ENCODE peak calls at places on chromosomes 11 and 22, in nine cellular contexts. One of them, this sample, is unnamed.

GRCh38 chr11:63608353-63609345 is 5.6 kb downstream of the PLAAT3 start:
- DNase-seq in neural crest cell: no peak
- DNase-seq in endodermal cell: no peak
- DNase-seq in DMS153: no peak
- DNase-seq in GM12878: no peak
- DNase-seq in foreskin fibroblast: peak
- DNase-seq in cardiac fibroblast: peak
- DNase-seq in LoVo: no peak
- DNase-seq in stimulated activated CD4-positive, alpha-beta T cell treated with anti-CD3 and anti-CD28 coated beads, Interleukin-2, amount 100 ng/mL, for 24 hours: no peak
- DNase-seq in this sample: no peak

GRCh38 chr11:131498631-131499053 is 128.2 kb downstream of the NTM start:
- DNase-seq in neural crest cell: no peak
- DNase-seq in endodermal cell: no peak
- DNase-seq in DMS153: no peak
- DNase-seq in GM12878: no peak
- DNase-seq in foreskin fibroblast: no peak
- DNase-seq in cardiac fibroblast: no peak
- DNase-seq in LoVo: no peak
- DNase-seq in stimulated activated CD4-positive, alpha-beta T cell treated with anti-CD3 and anti-CD28 coated beads, Interleukin-2, amount 100 ng/mL, for 24 hours: no peak
- DNase-seq in this sample: no peak

GRCh38 chr22:43262990-43263644 is 76.2 kb upstream of the TTLL12 start:
- DNase-seq in neural crest cell: peak
- DNase-seq in endodermal cell: no peak
- DNase-seq in DMS153: peak
- DNase-seq in GM12878: peak
- DNase-seq in foreskin fibroblast: peak
- DNase-seq in cardiac fibroblast: peak
- DNase-seq in LoVo: no peak
- DNase-seq in stimulated activated CD4-positive, alpha-beta T cell treated with anti-CD3 and anti-CD28 coated beads, Interleukin-2, amount 100 ng/mL, for 24 hours: peak
- DNase-seq in this sample: no peak

GRCh38 chr11:43639224-43639623 is 41.3 kb upstream of the HSD17B12 start:
- DNase-seq in neural crest cell: no peak
- DNase-seq in endodermal cell: no peak
- DNase-seq in DMS153: no peak
- DNase-seq in GM12878: no peak
- DNase-seq in foreskin fibroblast: no peak
- DNase-seq in cardiac fibroblast: no peak
- DNase-seq in LoVo: no peak
- DNase-seq in stimulated activated CD4-positive, alpha-beta T cell treated with anti-CD3 and anti-CD28 coated beads, Interleukin-2, amount 100 ng/mL, for 24 hours: no peak
- DNase-seq in this sample: no peak

GRCh38 chr11:46295312-46295995 is 18.0 kb downstream of the CREB3L1 start:
- DNase-seq in neural crest cell: peak
- DNase-seq in endodermal cell: peak
- DNase-seq in DMS153: no peak
- DNase-seq in GM12878: no peak
- DNase-seq in foreskin fibroblast: peak
- DNase-seq in cardiac fibroblast: peak
- DNase-seq in LoVo: no peak
- DNase-seq in stimulated activated CD4-positive, alpha-beta T cell treated with anti-CD3 and anti-CD28 coated beads, Interleukin-2, amount 100 ng/mL, for 24 hours: peak
- DNase-seq in this sample: peak

GRCh38 chr11:57180141-57180561 is 1.6 kb upstream of the LRRC55 start:
- DNase-seq in neural crest cell: peak
- DNase-seq in endodermal cell: peak
- DNase-seq in DMS153: no peak
- DNase-seq in GM12878: no peak
- DNase-seq in foreskin fibroblast: no peak
- DNase-seq in cardiac fibroblast: no peak
- DNase-seq in LoVo: no peak
- DNase-seq in stimulated activated CD4-positive, alpha-beta T cell treated with anti-CD3 and anti-CD28 coated beads, Interleukin-2, amount 100 ng/mL, for 24 hours: no peak
- DNase-seq in this sample: peak

GRCh38 chr22:42836026-42836425 is 21.0 kb downstream of the ARFGAP3 start:
- DNase-seq in neural crest cell: no peak
- DNase-seq in endodermal cell: no peak
- DNase-seq in DMS153: no peak
- DNase-seq in GM12878: no peak
- DNase-seq in foreskin fibroblast: no peak
- DNase-seq in cardiac fibroblast: no peak
- DNase-seq in LoVo: no peak
- DNase-seq in stimulated activated CD4-positive, alpha-beta T cell treated with anti-CD3 and anti-CD28 coated beads, Interleukin-2, amount 100 ng/mL, for 24 hours: no peak
- DNase-seq in this sample: no peak

GRCh38 chr11:65400295-65401072 is 14.0 kb downstream of the FRMD8 start:
- DNase-seq in neural crest cell: no peak
- DNase-seq in endodermal cell: no peak
- DNase-seq in DMS153: no peak
- DNase-seq in GM12878: no peak
- DNase-seq in foreskin fibroblast: no peak
- DNase-seq in cardiac fibroblast: no peak
- DNase-seq in LoVo: no peak
- DNase-seq in stimulated activated CD4-positive, alpha-beta T cell treated with anti-CD3 and anti-CD28 coated beads, Interleukin-2, amount 100 ng/mL, for 24 hours: no peak
- DNase-seq in this sample: no peak

GRCh38 chr11:44889266-44889665 is 61.4 kb downstream of the TP53I11 start:
- DNase-seq in neural crest cell: no peak
- DNase-seq in endodermal cell: no peak
- DNase-seq in DMS153: no peak
- DNase-seq in GM12878: no peak
- DNase-seq in foreskin fibroblast: no peak
- DNase-seq in cardiac fibroblast: no peak
- DNase-seq in LoVo: no peak
- DNase-seq in stimulated activated CD4-positive, alpha-beta T cell treated with anti-CD3 and anti-CD28 coated beads, Interleukin-2, amount 100 ng/mL, for 24 hours: no peak
- DNase-seq in this sample: no peak

GRCh38 chr11:2129323-2129698 is 9.9 kb downstream of the IGF2 start:
- DNase-seq in neural crest cell: no peak
- DNase-seq in endodermal cell: no peak
- DNase-seq in DMS153: no peak
- DNase-seq in GM12878: no peak
- DNase-seq in foreskin fibroblast: no peak
- DNase-seq in cardiac fibroblast: no peak
- DNase-seq in LoVo: no peak
- DNase-seq in stimulated activated CD4-positive, alpha-beta T cell treated with anti-CD3 and anti-CD28 coated beads, Interleukin-2, amount 100 ng/mL, for 24 hours: no peak
- DNase-seq in this sample: no peak

GRCh38 chr11:11973361-11973800 is 35.0 kb downstream of the DKK3 start:
- DNase-seq in neural crest cell: no peak
- DNase-seq in endodermal cell: peak
- DNase-seq in DMS153: no peak
- DNase-seq in GM12878: no peak
- DNase-seq in foreskin fibroblast: peak
- DNase-seq in cardiac fibroblast: peak
- DNase-seq in LoVo: no peak
- DNase-seq in stimulated activated CD4-positive, alpha-beta T cell treated with anti-CD3 and anti-CD28 coated beads, Interleukin-2, amount 100 ng/mL, for 24 hours: no peak
- DNase-seq in this sample: no peak

GRCh38 chr11:47216141-47216798 is 1.5 kb downstream of the DDB2 start:
- DNase-seq in neural crest cell: no peak
- DNase-seq in endodermal cell: peak
- DNase-seq in DMS153: peak
- DNase-seq in GM12878: peak
- DNase-seq in foreskin fibroblast: peak
- DNase-seq in cardiac fibroblast: peak
- DNase-seq in LoVo: peak
- DNase-seq in stimulated activated CD4-positive, alpha-beta T cell treated with anti-CD3 and anti-CD28 coated beads, Interleukin-2, amount 100 ng/mL, for 24 hours: peak
- DNase-seq in this sample: no peak

GRCh38 chr22:23270212-23270733 is 90.0 kb downstream of the BCR start:
- DNase-seq in neural crest cell: no peak
- DNase-seq in endodermal cell: no peak
- DNase-seq in DMS153: no peak
- DNase-seq in GM12878: no peak
- DNase-seq in foreskin fibroblast: no peak
- DNase-seq in cardiac fibroblast: no peak
- DNase-seq in LoVo: no peak
- DNase-seq in stimulated activated CD4-positive, alpha-beta T cell treated with anti-CD3 and anti-CD28 coated beads, Interleukin-2, amount 100 ng/mL, for 24 hours: no peak
- DNase-seq in this sample: no peak

GRCh38 chr11:72189448-72190250 is 2.3 kb upstream of the FOLR1 start:
- DNase-seq in neural crest cell: no peak
- DNase-seq in endodermal cell: peak
- DNase-seq in DMS153: no peak
- DNase-seq in GM12878: no peak
- DNase-seq in foreskin fibroblast: no peak
- DNase-seq in cardiac fibroblast: no peak
- DNase-seq in LoVo: peak
- DNase-seq in stimulated activated CD4-positive, alpha-beta T cell treated with anti-CD3 and anti-CD28 coated beads, Interleukin-2, amount 100 ng/mL, for 24 hours: no peak
- DNase-seq in this sample: no peak

GRCh38 chr22:31776231-31776630 is 22.4 kb downstream of the DEPDC5 start:
- DNase-seq in neural crest cell: no peak
- DNase-seq in endodermal cell: no peak
- DNase-seq in DMS153: no peak
- DNase-seq in GM12878: no peak
- DNase-seq in foreskin fibroblast: no peak
- DNase-seq in cardiac fibroblast: no peak
- DNase-seq in LoVo: no peak
- DNase-seq in stimulated activated CD4-positive, alpha-beta T cell treated with anti-CD3 and anti-CD28 coated beads, Interleukin-2, amount 100 ng/mL, for 24 hours: no peak
- DNase-seq in this sample: no peak

GRCh38 chr11:14179126-14179820 is 179.7 kb downstream of the RRAS2 start:
- DNase-seq in neural crest cell: no peak
- DNase-seq in endodermal cell: no peak
- DNase-seq in DMS153: no peak
- DNase-seq in GM12878: no peak
- DNase-seq in foreskin fibroblast: peak
- DNase-seq in cardiac fibroblast: peak
- DNase-seq in LoVo: no peak
- DNase-seq in stimulated activated CD4-positive, alpha-beta T cell treated with anti-CD3 and anti-CD28 coated beads, Interleukin-2, amount 100 ng/mL, for 24 hours: no peak
- DNase-seq in this sample: no peak

GRCh38 chr11:9642894-9643293 is 21.0 kb upstream of the SWAP70 start:
- DNase-seq in neural crest cell: no peak
- DNase-seq in endodermal cell: peak
- DNase-seq in DMS153: no peak
- DNase-seq in GM12878: no peak
- DNase-seq in foreskin fibroblast: no peak
- DNase-seq in cardiac fibroblast: no peak
- DNase-seq in LoVo: no peak
- DNase-seq in stimulated activated CD4-positive, alpha-beta T cell treated with anti-CD3 and anti-CD28 coated beads, Interleukin-2, amount 100 ng/mL, for 24 hours: no peak
- DNase-seq in this sample: no peak

GRCh38 chr11:65859134-65859811 is 960 bp upstream of the MUS81 start:
- DNase-seq in neural crest cell: peak
- DNase-seq in endodermal cell: peak
- DNase-seq in DMS153: peak
- DNase-seq in GM12878: peak
- DNase-seq in foreskin fibroblast: peak
- DNase-seq in cardiac fibroblast: peak
- DNase-seq in LoVo: peak
- DNase-seq in stimulated activated CD4-positive, alpha-beta T cell treated with anti-CD3 and anti-CD28 coated beads, Interleukin-2, amount 100 ng/mL, for 24 hours: peak
- DNase-seq in this sample: peak

GRCh38 chr11:80855975-80856524 is 1415.2 kb upstream of the TENM4 start:
- DNase-seq in neural crest cell: no peak
- DNase-seq in endodermal cell: no peak
- DNase-seq in DMS153: no peak
- DNase-seq in GM12878: no peak
- DNase-seq in foreskin fibroblast: peak
- DNase-seq in cardiac fibroblast: peak
- DNase-seq in LoVo: no peak
- DNase-seq in stimulated activated CD4-positive, alpha-beta T cell treated with anti-CD3 and anti-CD28 coated beads, Interleukin-2, amount 100 ng/mL, for 24 hours: no peak
- DNase-seq in this sample: no peak

GRCh38 chr11:45110562-45110961 is 35.9 kb upstream of the PRDM11 start:
- DNase-seq in neural crest cell: peak
- DNase-seq in endodermal cell: peak
- DNase-seq in DMS153: peak
- DNase-seq in GM12878: no peak
- DNase-seq in foreskin fibroblast: peak
- DNase-seq in cardiac fibroblast: peak
- DNase-seq in LoVo: peak
- DNase-seq in stimulated activated CD4-positive, alpha-beta T cell treated with anti-CD3 and anti-CD28 coated beads, Interleukin-2, amount 100 ng/mL, for 24 hours: no peak
- DNase-seq in this sample: no peak

GRCh38 chr11:86896486-86896885 is 58.7 kb downstream of the FZD4 start:
- DNase-seq in neural crest cell: no peak
- DNase-seq in endodermal cell: no peak
- DNase-seq in DMS153: no peak
- DNase-seq in GM12878: no peak
- DNase-seq in foreskin fibroblast: peak
- DNase-seq in cardiac fibroblast: peak
- DNase-seq in LoVo: no peak
- DNase-seq in stimulated activated CD4-positive, alpha-beta T cell treated with anti-CD3 and anti-CD28 coated beads, Interleukin-2, amount 100 ng/mL, for 24 hours: no peak
- DNase-seq in this sample: no peak

GRCh38 chr11:2700415-2701211 is 819 bp upstream of the KCNQ1OT1 start:
- DNase-seq in neural crest cell: peak
- DNase-seq in endodermal cell: peak
- DNase-seq in DMS153: peak
- DNase-seq in GM12878: peak
- DNase-seq in foreskin fibroblast: peak
- DNase-seq in cardiac fibroblast: peak
- DNase-seq in LoVo: peak
- DNase-seq in stimulated activated CD4-positive, alpha-beta T cell treated with anti-CD3 and anti-CD28 coated beads, Interleukin-2, amount 100 ng/mL, for 24 hours: peak
- DNase-seq in this sample: peak

GRCh38 chr11:74754507-74755255 is 6.0 kb downstream of the RNF169 start:
- DNase-seq in neural crest cell: no peak
- DNase-seq in endodermal cell: no peak
- DNase-seq in DMS153: no peak
- DNase-seq in GM12878: peak
- DNase-seq in foreskin fibroblast: peak
- DNase-seq in cardiac fibroblast: peak
- DNase-seq in LoVo: no peak
- DNase-seq in stimulated activated CD4-positive, alpha-beta T cell treated with anti-CD3 and anti-CD28 coated beads, Interleukin-2, amount 100 ng/mL, for 24 hours: no peak
- DNase-seq in this sample: no peak

GRCh38 chr11:108302121-108302785 is 79.4 kb downstream of the ATM start:
- DNase-seq in neural crest cell: no peak
- DNase-seq in endodermal cell: no peak
- DNase-seq in DMS153: no peak
- DNase-seq in GM12878: no peak
- DNase-seq in foreskin fibroblast: peak
- DNase-seq in cardiac fibroblast: peak
- DNase-seq in LoVo: no peak
- DNase-seq in stimulated activated CD4-positive, alpha-beta T cell treated with anti-CD3 and anti-CD28 coated beads, Interleukin-2, amount 100 ng/mL, for 24 hours: no peak
- DNase-seq in this sample: no peak

GRCh38 chr11:42482822-42483221 is 829.0 kb upstream of the API5 start:
- DNase-seq in neural crest cell: no peak
- DNase-seq in endodermal cell: no peak
- DNase-seq in DMS153: no peak
- DNase-seq in GM12878: no peak
- DNase-seq in foreskin fibroblast: no peak
- DNase-seq in cardiac fibroblast: no peak
- DNase-seq in LoVo: no peak
- DNase-seq in stimulated activated CD4-positive, alpha-beta T cell treated with anti-CD3 and anti-CD28 coated beads, Interleukin-2, amount 100 ng/mL, for 24 hours: no peak
- DNase-seq in this sample: no peak

GRCh38 chr11:59573216-59573615 is 42.4 kb downstream of the OSBP start:
- DNase-seq in neural crest cell: no peak
- DNase-seq in endodermal cell: no peak
- DNase-seq in DMS153: no peak
- DNase-seq in GM12878: no peak
- DNase-seq in foreskin fibroblast: peak
- DNase-seq in cardiac fibroblast: peak
- DNase-seq in LoVo: no peak
- DNase-seq in stimulated activated CD4-positive, alpha-beta T cell treated with anti-CD3 and anti-CD28 coated beads, Interleukin-2, amount 100 ng/mL, for 24 hours: no peak
- DNase-seq in this sample: no peak

GRCh38 chr11:8028766-8029165 is 41.6 kb downstream of the EIF3F start:
- DNase-seq in neural crest cell: no peak
- DNase-seq in endodermal cell: no peak
- DNase-seq in DMS153: no peak
- DNase-seq in GM12878: no peak
- DNase-seq in foreskin fibroblast: no peak
- DNase-seq in cardiac fibroblast: no peak
- DNase-seq in LoVo: no peak
- DNase-seq in stimulated activated CD4-positive, alpha-beta T cell treated with anti-CD3 and anti-CD28 coated beads, Interleukin-2, amount 100 ng/mL, for 24 hours: no peak
- DNase-seq in this sample: no peak

GRCh38 chr22:41480397-41480735 is 11.4 kb downstream of the ACO2 start:
- DNase-seq in neural crest cell: no peak
- DNase-seq in endodermal cell: no peak
- DNase-seq in DMS153: no peak
- DNase-seq in GM12878: no peak
- DNase-seq in foreskin fibroblast: peak
- DNase-seq in cardiac fibroblast: peak
- DNase-seq in LoVo: no peak
- DNase-seq in stimulated activated CD4-positive, alpha-beta T cell treated with anti-CD3 and anti-CD28 coated beads, Interleukin-2, amount 100 ng/mL, for 24 hours: no peak
- DNase-seq in this sample: no peak

GRCh38 chr22:48709453-48709852 is 1118.2 kb downstream of the BRD1 start:
- DNase-seq in neural crest cell: no peak
- DNase-seq in endodermal cell: no peak
- DNase-seq in DMS153: no peak
- DNase-seq in GM12878: no peak
- DNase-seq in foreskin fibroblast: no peak
- DNase-seq in cardiac fibroblast: no peak
- DNase-seq in LoVo: no peak
- DNase-seq in stimulated activated CD4-positive, alpha-beta T cell treated with anti-CD3 and anti-CD28 coated beads, Interleukin-2, amount 100 ng/mL, for 24 hours: no peak
- DNase-seq in this sample: no peak

GRCh38 chr11:63720611-63721010 is 39.3 kb downstream of the RTN3 start:
- DNase-seq in neural crest cell: no peak
- DNase-seq in endodermal cell: no peak
- DNase-seq in DMS153: no peak
- DNase-seq in GM12878: no peak
- DNase-seq in foreskin fibroblast: no peak
- DNase-seq in cardiac fibroblast: no peak
- DNase-seq in LoVo: no peak
- DNase-seq in stimulated activated CD4-positive, alpha-beta T cell treated with anti-CD3 and anti-CD28 coated beads, Interleukin-2, amount 100 ng/mL, for 24 hours: no peak
- DNase-seq in this sample: no peak

GRCh38 chr11:16611395-16612233 is 126.8 kb upstream of the C11orf58 start:
- DNase-seq in neural crest cell: peak
- DNase-seq in endodermal cell: peak
- DNase-seq in DMS153: peak
- DNase-seq in GM12878: no peak
- DNase-seq in foreskin fibroblast: no peak
- DNase-seq in cardiac fibroblast: no peak
- DNase-seq in LoVo: no peak
- DNase-seq in stimulated activated CD4-positive, alpha-beta T cell treated with anti-CD3 and anti-CD28 coated beads, Interleukin-2, amount 100 ng/mL, for 24 hours: no peak
- DNase-seq in this sample: no peak